ENCODE peak calls at places on chromosomes 11 and 22, in six cellular contexts. T, X, R, J, E and Z are unnamed samples.

GRCh38 chr11:36214484-36214883 is 74.7 kb downstream of the COMMD9 start:
- DNase-seq in J (no peak), X (no peak), R (no peak), T (no peak), E (no peak), Z (no peak)

GRCh38 chr22:47765757-47766156 is 1003.3 kb downstream of the TBC1D22A start:
- DNase-seq in E (no peak), J (no peak), R (no peak), T (no peak), X (no peak), Z (no peak)

GRCh38 chr11:45477588-45477987 is 187.8 kb downstream of the CHST1 start:
- DNase-seq in X (no peak), J (no peak), R (no peak), T (no peak), E (no peak), Z (no peak)

GRCh38 chr11:79055866-79056632 is 384.8 kb downstream of the TENM4 start:
- DNase-seq in T (no peak), E (no peak), J (no peak), X (peak; percentile 24), R (no peak), Z (no peak)

GRCh38 chr11:131522851-131523250 is 152.4 kb downstream of the NTM start:
- DNase-seq in J (no peak), E (no peak), R (no peak), T (no peak), X (no peak), Z (no peak)

GRCh38 chr11:113373306-113373705 is 14.3 kb upstream of the ANKK1 start:
- DNase-seq in R (no peak), E (no peak), T (no peak), X (no peak), J (no peak), Z (no peak)

GRCh38 chr11:134890446-134890845 is 478.4 kb upstream of the B3GAT1 start:
- DNase-seq in T (no peak), J (no peak), R (no peak), X (no peak), E (no peak), Z (no peak)

GRCh38 chr11:126423154-126423553 is 67.7 kb downstream of the ST3GAL4 start:
- DNase-seq in X (no peak), R (no peak), E (no peak), T (no peak), J (no peak), Z (no peak)

GRCh38 chr22:42856179-42856864 is 751 bp downstream of the ARFGAP3 start:
- DNase-seq in R (peak; percentile 59), E (no peak), X (peak; percentile 40), T (peak; percentile 57), J (no peak), Z (peak; percentile 44)

GRCh38 chr22:17694752-17695151 is 56.2 kb downstream of the BCL2L13 start:
- DNase-seq in J (no peak), X (no peak), E (no peak), T (no peak), R (no peak), Z (no peak)

GRCh38 chr22:30564766-30565118 is 9.7 kb downstream of the GAL3ST1 start:
- DNase-seq in T (no peak), R (no peak), E (no peak), J (no peak), X (no peak), Z (no peak)

GRCh38 chr11:60870276-60870675 is 2.9 kb downstream of the ZP1 start:
- DNase-seq in R (no peak), T (peak; percentile 24), X (no peak), E (no peak), J (no peak), Z (peak; percentile 44)

GRCh38 chr22:30287626-30288413 is 1.5 kb downstream of the CASTOR1 start:
- DNase-seq in J (peak; percentile 91), T (peak; percentile 87), X (peak; percentile 86), E (peak; percentile 70), R (peak; percentile 78), Z (peak; percentile 96)

GRCh38 chr11:64827451-64827839 is 17.0 kb downstream of the CDC42BPG start:
- DNase-seq in R (no peak), E (no peak), T (no peak), J (no peak), X (no peak), Z (no peak)

GRCh38 chr11:69342588-69343330 is 48.8 kb downstream of the MYEOV start:
- DNase-seq in E (no peak), J (no peak), X (no peak), T (no peak), R (no peak), Z (no peak)

GRCh38 chr22:25162561-25162960 is 37.1 kb upstream of the CRYBB3 start:
- DNase-seq in J (no peak), R (no peak), T (no peak), X (no peak), E (no peak), Z (no peak)

DNA sequence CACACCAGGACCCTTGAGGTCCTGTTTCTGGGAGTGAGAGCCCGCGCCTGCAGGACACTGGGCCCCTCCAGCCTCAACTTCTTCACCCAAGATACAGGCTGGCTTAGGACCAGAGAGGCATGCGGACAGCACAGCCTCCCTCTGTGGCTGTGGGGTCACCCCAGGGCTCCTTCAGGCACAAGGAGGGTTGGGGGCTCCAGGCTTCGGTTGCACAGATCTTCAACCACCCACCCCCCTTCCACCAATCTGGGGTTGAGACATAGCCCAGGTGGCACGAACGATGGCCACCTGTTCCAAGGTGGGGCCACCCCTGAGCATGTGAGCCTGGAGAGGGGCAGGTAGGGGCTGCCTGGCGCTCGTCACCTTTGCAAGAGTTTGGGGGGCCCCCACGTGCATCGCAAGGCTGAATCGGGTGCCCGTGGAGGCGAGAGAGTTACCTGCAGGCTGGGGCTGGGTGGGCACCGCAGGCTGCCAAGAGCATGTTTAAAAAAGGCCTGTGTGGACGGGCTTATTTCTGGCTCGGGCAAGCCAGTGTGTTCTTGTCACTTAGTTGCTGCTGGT is 1.2 kb downstream of the ZDHHC8 start:
- DNase-seq in T (no peak), X (no peak), J (no peak), R (no peak), E (no peak), Z (no peak)
- H3K27ac ChIP-seq in T (no peak overlapping the region), X (peak overlapping the region; percentile 71), J (peak overlapping the region; percentile 97), R (peak overlapping the region; percentile 68), E (peak overlapping the region; percentile 64), Z (no peak overlapping the region)

GRCh38 chr11:94023856-94024255 is 2.7 kb downstream of the HEPHL1 start:
- DNase-seq in T (no peak), E (no peak), R (no peak), X (no peak), J (no peak), Z (no peak)

GRCh38 chr11:94027210-94027609 is 6.1 kb downstream of the HEPHL1 start:
- DNase-seq in X (no peak), E (no peak), T (no peak), J (no peak), R (no peak), Z (no peak)

GRCh38 chr11:94020777-94021615 is at the start of gene HEPHL1:
- DNase-seq in R (no peak), X (no peak), T (no peak), J (no peak), E (no peak), Z (no peak)

GRCh38 chr11:94025695-94026394 is 4.7 kb downstream of the HEPHL1 start:
- DNase-seq in R (no peak), T (no peak), J (no peak), X (no peak), E (no peak), Z (no peak)

GRCh38 chr11:94024547-94024946 is 3.4 kb downstream of the HEPHL1 start:
- DNase-seq in T (no peak), J (no peak), R (no peak), X (no peak), E (no peak), Z (no peak)
- H3K27ac ChIP-seq in T (no peak overlapping the region), J (no peak overlapping the region), R (no peak overlapping the region), X (no peak overlapping the region), E (no peak overlapping the region), Z (no peak overlapping the region)

GRCh38 chr11:10639350-10639749 is 54.2 kb downstream of the IRAG1 start:
- DNase-seq in E (no peak), X (peak; percentile 13), T (no peak), R (no peak), J (no peak), Z (no peak)
- H3K27ac ChIP-seq in E (no peak overlapping the region), X (peak overlapping the region; percentile 71), T (no peak overlapping the region), R (no peak overlapping the region), J (no peak overlapping the region), Z (peak overlapping the region; percentile 88)

GRCh38 chr22:29226246-29226981 is 20.7 kb downstream of the EMID1 start:
- DNase-seq in E (no peak), R (no peak), T (no peak), X (no peak), J (no peak), Z (no peak)

GRCh38 chr22:29225422-29226090 is 19.9 kb downstream of the EMID1 start:
- DNase-seq in E (no peak), R (no peak), J (no peak), T (no peak), X (peak; percentile 49), Z (no peak)

GRCh38 chr22:29224121-29224858 is 18.6 kb downstream of the EMID1 start:
- DNase-seq in J (no peak), R (no peak), T (no peak), X (peak; percentile 66), E (no peak), Z (no peak)

GRCh38 chr22:29219881-29220670 is 14.4 kb downstream of the EMID1 start:
- DNase-seq in E (no peak), T (no peak), X (peak; percentile 12), R (no peak), J (no peak), Z (peak; percentile 42)

GRCh38 chr22:29224859-29225410 is 19.2 kb downstream of the EMID1 start:
- DNase-seq in E (no peak), X (no peak), J (no peak), R (no peak), T (no peak), Z (peak; percentile 57)
- H3K27ac ChIP-seq in E (no peak overlapping the region), X (peak overlapping the region; percentile 43), J (no peak overlapping the region), R (no peak overlapping the region), T (no peak overlapping the region), Z (no peak overlapping the region)

DNA sequence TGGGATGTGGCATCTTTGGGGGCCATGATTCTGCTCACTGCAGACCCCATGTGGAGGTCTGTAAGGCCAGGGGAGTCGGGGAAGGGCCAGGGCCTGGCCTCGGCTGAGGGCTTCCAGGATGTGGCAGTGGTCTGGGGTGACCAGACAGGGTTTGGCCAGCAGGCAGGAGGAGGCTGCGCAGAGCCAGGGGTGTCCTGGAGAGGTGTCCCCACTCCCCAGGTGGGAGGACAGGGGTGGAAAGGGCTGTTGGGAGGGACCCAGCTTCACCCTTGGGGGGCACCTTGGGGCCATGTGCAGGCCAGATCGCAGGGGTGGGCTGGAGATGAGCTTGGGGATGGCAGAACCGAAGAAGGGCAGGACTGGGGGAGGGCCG is 3.4 kb downstream of the PANX2 start:
- DNase-seq in E (no peak), T (no peak), R (no peak), X (no peak), J (no peak), Z (no peak)
- H3K27ac ChIP-seq in E (no peak overlapping the region), T (peak overlapping the region; percentile 21), R (no peak overlapping the region), X (no peak overlapping the region), J (no peak overlapping the region), Z (no peak overlapping the region)